ENCODE peak calls at places on chromosome 4, in ten cellular contexts. O is ureter; J is mucosa of descending colon; Z is GM23248; B is NCI-H524; T is DMS153; R is brain microvascular endothelial cell; N is stimulated activated CD4-positive, alpha-beta T cell treated with anti-CD3 and anti-CD28 coated beads, Interleukin-4, amount 100 ng/mL, for 48 hours; D is MM.1S; E is SK-N-MC. C is an unnamed sample.

GRCh38 chr4:125140966-125141495 is 173.7 kb upstream of the FAT4 start:
- DNase-seq in T (no peak), N (no peak), B (no peak), E (no peak), D (no peak), O (no peak), J (no peak), Z (peak), R (peak), C (no peak)

GRCh38 chr4:142940614-142941013 is 94.5 kb upstream of the INPP4B start:
- DNase-seq in T (peak), O (no peak), J (no peak), B (peak), D (no peak), E (no peak), Z (no peak), R (no peak), N (no peak), C (peak)

GRCh38 chr4:28523791-28524190 is 1663.2 kb downstream of the STIM2 start:
- DNase-seq in N (no peak), R (no peak), B (peak), E (no peak), O (no peak), D (no peak), Z (no peak), T (no peak), J (no peak), C (no peak)

GRCh38 chr4:76755756-76756155 is 142.2 kb downstream of the SOWAHB start:
- DNase-seq in T (no peak), R (no peak), E (no peak), N (no peak), D (no peak), Z (no peak), B (no peak), O (no peak), J (no peak), C (no peak)

GRCh38 chr4:80017125-80017854 is 55.7 kb downstream of the ANTXR2 start:
- DNase-seq in R (peak), N (no peak), B (no peak), E (no peak), Z (peak), J (no peak), O (no peak), D (peak), T (no peak), C (peak)

GRCh38 chr4:128287159-128287870 is at the start of gene PGRMC2:
- DNase-seq in O (peak), J (no peak), E (no peak), R (peak), N (peak), T (no peak), D (peak), Z (peak), B (peak), C (peak)

GRCh38 chr4:74123065-74123728 is 24.2 kb upstream of the CXCL2 start:
- DNase-seq in N (no peak), J (no peak), E (peak), B (peak), Z (peak), R (peak), D (no peak), T (peak), O (no peak), C (peak)

GRCh38 chr4:150664935-150665334 is 83.0 kb downstream of the MAB21L2 start:
- DNase-seq in B (no peak), E (no peak), N (no peak), T (no peak), O (no peak), D (no peak), R (peak), J (no peak), Z (peak), C (no peak)